ENCODE peak calls at places on chromosomes 16 and 17, in nine cellular contexts. P is A673, C is pancreas, D is GM12865, L is right lobe of liver, A is brain microvascular endothelial cell, N is neural crest cell, U is glutamatergic neuron, O is mammary epithelial cell. W is an unnamed sample.

GRCh38 chr17:59441459-59442096 is 110.1 kb downstream of the YPEL2 start:
- DNase-seq in U (no peak), L (no peak), C (no peak), D (no peak), O (no peak), A (no peak), N (no peak), P (no peak), W (no peak)

GRCh38 chr17:36501963-36502362 is 15.5 kb downstream of the ZNHIT3 start:
- DNase-seq in A (no peak), O (no peak), P (no peak), N (no peak), D (no peak), L (peak), U (no peak), C (no peak), W (no peak)

GRCh38 chr17:48678141-48678971 is 44.0 kb downstream of the PRAC1 start:
- DNase-seq in D (peak), P (peak), A (peak), O (peak), U (peak), N (peak), L (peak), C (peak), W (peak)

GRCh38 chr17:40179923-40180659 is 2.8 kb downstream of the RAPGEFL1 start:
- DNase-seq in P (peak), U (no peak), A (peak), C (no peak), N (no peak), L (no peak), O (peak), D (no peak), W (no peak)

GRCh38 chr17:7627250-7628121 is at the start of gene SAT2:
- DNase-seq in D (peak), O (peak), N (peak), L (peak), U (peak), C (peak), A (peak), P (peak), W (peak)

GRCh38 chr16:11224096-11224893 is 31.7 kb downstream of the SOCS1 start:
- DNase-seq in U (peak), N (no peak), O (no peak), P (no peak), L (peak), D (peak), C (no peak), A (no peak), W (peak)

GRCh38 chr17:417691-418420 is 65.2 kb upstream of the RPH3AL start:
- DNase-seq in A (no peak), D (no peak), U (no peak), C (no peak), N (no peak), O (no peak), L (no peak), P (no peak), W (no peak)

GRCh38 chr17:3800362-3801042 is 486 bp downstream of the ITGAE start:
- DNase-seq in N (no peak), U (no peak), A (no peak), L (no peak), O (no peak), C (no peak), D (no peak), P (no peak), W (no peak)

GRCh38 chr16:87583453-87584131 is 18.7 kb upstream of the JPH3 start:
- DNase-seq in L (no peak), D (no peak), A (peak), P (peak), C (no peak), N (no peak), O (no peak), U (no peak), W (no peak)

GRCh38 chr17:82804442-82805191 is 35.2 kb downstream of the ZNF750 start:
- DNase-seq in N (no peak), U (no peak), O (no peak), D (no peak), P (no peak), A (no peak), L (no peak), C (peak), W (no peak)

GRCh38 chr17:77535892-77536291 is 395.1 kb downstream of the SEC14L1 start:
- DNase-seq in P (peak), C (no peak), A (no peak), O (no peak), N (no peak), L (no peak), U (no peak), D (no peak), W (no peak)

GRCh38 chr16:81541314-81541713 is 96.7 kb downstream of the CMIP start:
- DNase-seq in A (no peak), U (no peak), D (no peak), P (no peak), O (no peak), C (no peak), N (no peak), L (no peak), W (no peak)

GRCh38 chr16:25065899-25066298 is 45.6 kb upstream of the LCMT1 start:
- DNase-seq in P (no peak), L (no peak), A (no peak), C (no peak), N (no peak), D (peak), O (no peak), U (no peak), W (peak)

GRCh38 chr16:29974291-29975133 is 844 bp downstream of the TAOK2 start:
- DNase-seq in N (no peak), O (no peak), C (no peak), P (no peak), D (peak), L (no peak), U (peak), A (no peak), W (no peak)

GRCh38 chr17:21295036-21295952 is 10.8 kb downstream of the MAP2K3 start:
- DNase-seq in D (no peak), C (peak), O (peak), L (no peak), N (no peak), A (no peak), P (no peak), U (peak), W (peak)

GRCh38 chr16:84144301-84144858 is 597 bp downstream of the HSDL1 start:
- DNase-seq in A (no peak), D (peak), U (peak), O (peak), P (peak), N (peak), L (peak), C (peak), W (peak)

GRCh38 chr17:78474631-78475146 is 96.2 kb downstream of the PGS1 start:
- DNase-seq in O (no peak), D (peak), N (no peak), C (no peak), P (no peak), A (no peak), L (no peak), U (no peak), W (peak)

GRCh38 chr17:607341-608060 is 107.1 kb downstream of the VPS53 start:
- DNase-seq in O (no peak), C (no peak), L (no peak), N (no peak), A (no peak), P (no peak), U (no peak), D (no peak), W (no peak)

GRCh38 chr16:51509336-51509735 is 358.3 kb upstream of the SALL1 start:
- DNase-seq in A (no peak), O (no peak), P (no peak), N (no peak), D (no peak), L (no peak), C (no peak), U (no peak), W (no peak)

GRCh38 chr17:63189082-63189481 is 223.0 kb downstream of the TANC2 start:
- DNase-seq in L (no peak), P (no peak), U (no peak), O (peak), N (no peak), A (no peak), D (no peak), C (no peak), W (no peak)

GRCh38 chr17:40411821-40412220 is 5.9 kb downstream of the TOP2A start:
- DNase-seq in O (no peak), N (no peak), D (no peak), C (no peak), U (no peak), L (no peak), A (no peak), P (no peak), W (no peak)

GRCh38 chr16:10579965-10580918 is at the start of gene EMP2:
- DNase-seq in P (peak), O (peak), C (peak), A (peak), U (peak), N (peak), L (peak), D (peak), W (peak)

GRCh38 chr16:78194948-78195347 is 95.5 kb downstream of the WWOX start:
- DNase-seq in L (no peak), U (no peak), C (no peak), O (no peak), P (no peak), N (no peak), A (no peak), D (no peak), W (no peak)

GRCh38 chr17:19648475-19649406 is at the start of gene ALDH3A2:
- DNase-seq in A (peak), O (peak), C (peak), U (peak), D (peak), L (peak), P (peak), N (peak), W (peak)

GRCh38 chr16:67652578-67653130 is 7.4 kb downstream of the ACD start:
- DNase-seq in A (no peak), C (no peak), P (peak), U (no peak), O (peak), L (peak), D (no peak), N (no peak), W (no peak)

GRCh38 chr16:4283939-4284338 is 11.1 kb upstream of the TFAP4 start:
- DNase-seq in N (no peak), C (no peak), L (no peak), U (no peak), O (peak), A (no peak), P (no peak), D (no peak), W (no peak)

GRCh38 chr16:30473231-30474061 is 904 bp downstream of the ITGAL start:
- DNase-seq in C (no peak), A (no peak), L (no peak), D (peak), N (no peak), O (no peak), U (no peak), P (no peak), W (peak)

GRCh38 chr17:83103200-83103937 is 24.0 kb downstream of the METRNL start:
- DNase-seq in N (no peak), P (peak), O (no peak), L (no peak), A (peak), U (no peak), C (no peak), D (no peak), W (no peak)

GRCh38 chr17:1067282-1067956 is 70.5 kb downstream of the TIMM22 start:
- DNase-seq in N (no peak), D (no peak), U (no peak), O (peak), A (no peak), L (no peak), C (no peak), P (no peak), W (no peak)

GRCh38 chr16:76668207-76668725 is 391.1 kb downstream of the CNTNAP4 start:
- DNase-seq in C (no peak), A (no peak), L (no peak), O (no peak), N (no peak), D (peak), U (peak), P (peak), W (no peak)

GRCh38 chr16:426115-426905 is 861 bp downstream of the RAB11FIP3 start:
- DNase-seq in U (peak), L (peak), A (no peak), O (peak), C (peak), P (peak), D (peak), N (no peak), W (no peak)

GRCh38 chr17:65278050-65278819 is 141.1 kb downstream of the RGS9 start:
- DNase-seq in C (peak), P (peak), U (peak), O (peak), A (peak), L (no peak), N (peak), D (peak), W (peak)

GRCh38 chr17:65763786-65764185 is 202.3 kb upstream of the AXIN2 start:
- DNase-seq in O (no peak), N (no peak), C (no peak), P (no peak), L (no peak), U (no peak), D (no peak), A (no peak), W (no peak)

DNA sequence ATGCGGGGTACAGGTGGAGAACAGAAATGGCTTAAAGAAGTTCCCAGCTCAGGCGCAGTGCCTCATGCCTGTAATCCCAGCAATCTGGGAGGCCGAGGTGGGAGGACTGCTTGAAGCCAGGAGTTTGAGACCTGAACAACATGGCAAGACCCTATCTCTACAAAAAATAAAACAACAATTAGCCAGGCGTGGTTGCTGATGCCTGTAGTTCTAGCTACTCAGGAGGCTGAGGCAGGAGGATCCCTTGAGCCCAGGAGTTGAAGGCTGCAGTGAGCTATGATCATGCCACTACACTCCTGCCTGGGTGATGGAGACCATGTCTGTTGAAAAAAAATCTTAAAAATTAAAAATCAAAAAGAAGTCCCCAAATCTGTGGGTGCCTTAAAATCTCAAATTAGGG is 228.3 kb upstream of the WSB1 start:
- DNase-seq in U (no peak), O (no peak), P (no peak), D (no peak), N (no peak), A (no peak), C (no peak), L (no peak), W (no peak)
- TF ChIP-seq CTCF in U (no peak), O (no peak), P (no peak), D (no peak), N (no peak), A (no peak), C (no peak), L (no peak), W (no peak)

DNA sequence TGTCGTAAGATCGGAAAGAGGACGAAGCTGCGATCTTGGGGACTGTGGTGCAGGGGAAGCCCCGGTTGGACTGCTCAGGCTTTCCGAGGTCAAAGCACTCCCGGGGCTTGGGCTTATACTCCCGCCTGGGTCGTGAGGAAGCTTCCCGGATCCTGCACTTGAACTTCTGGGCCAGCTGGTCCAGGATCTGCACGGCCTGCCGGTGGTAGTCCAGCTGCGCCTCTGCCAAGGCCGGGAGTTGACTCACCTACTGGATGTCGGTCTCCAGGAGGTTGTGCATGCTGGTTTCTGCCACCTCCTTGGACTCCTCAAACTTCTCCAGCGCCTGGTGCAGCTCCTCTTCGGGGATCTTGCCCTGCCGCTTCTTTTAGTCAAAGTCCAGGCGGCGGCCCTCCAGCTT is 99.2 kb downstream of the KPNA2 start:
- DNase-seq in A (no peak), L (no peak), N (no peak), O (no peak), D (no peak), C (no peak), P (no peak), U (no peak), W (no peak)
- TF ChIP-seq CTCF in A (no peak), L (no peak), N (no peak), O (no peak), D (no peak), C (no peak), P (no peak), U (no peak), W (no peak)

GRCh38 chr17:45320349-45320930 is 3.6 kb upstream of the MAP3K14 start:
- DNase-seq in D (no peak), A (peak), P (no peak), U (no peak), N (no peak), L (no peak), C (no peak), O (peak), W (no peak)

GRCh38 chr17:45322168-45322567 is 5.3 kb upstream of the MAP3K14 start:
- DNase-seq in L (no peak), C (no peak), P (no peak), A (no peak), N (no peak), O (no peak), D (no peak), U (no peak), W (no peak)

GRCh38 chr17:45318561-45319230 is 1.9 kb upstream of the MAP3K14 start:
- DNase-seq in O (peak), N (no peak), C (no peak), A (no peak), D (no peak), L (no peak), U (no peak), P (no peak), W (no peak)

GRCh38 chr17:45319239-45319703 is 2.5 kb upstream of the MAP3K14 start:
- DNase-seq in O (peak), P (no peak), C (no peak), L (no peak), N (no peak), A (peak), U (no peak), D (no peak), W (no peak)

GRCh38 chr17:45320931-45321461 is 4.2 kb upstream of the MAP3K14 start:
- DNase-seq in N (no peak), A (peak), U (no peak), C (no peak), O (peak), D (peak), L (no peak), P (peak), W (no peak)
- TF ChIP-seq CTCF in N (no peak), A (no peak), U (no peak), C (no peak), O (no peak), D (no peak), L (no peak), P (no peak), W (no peak)

DNA sequence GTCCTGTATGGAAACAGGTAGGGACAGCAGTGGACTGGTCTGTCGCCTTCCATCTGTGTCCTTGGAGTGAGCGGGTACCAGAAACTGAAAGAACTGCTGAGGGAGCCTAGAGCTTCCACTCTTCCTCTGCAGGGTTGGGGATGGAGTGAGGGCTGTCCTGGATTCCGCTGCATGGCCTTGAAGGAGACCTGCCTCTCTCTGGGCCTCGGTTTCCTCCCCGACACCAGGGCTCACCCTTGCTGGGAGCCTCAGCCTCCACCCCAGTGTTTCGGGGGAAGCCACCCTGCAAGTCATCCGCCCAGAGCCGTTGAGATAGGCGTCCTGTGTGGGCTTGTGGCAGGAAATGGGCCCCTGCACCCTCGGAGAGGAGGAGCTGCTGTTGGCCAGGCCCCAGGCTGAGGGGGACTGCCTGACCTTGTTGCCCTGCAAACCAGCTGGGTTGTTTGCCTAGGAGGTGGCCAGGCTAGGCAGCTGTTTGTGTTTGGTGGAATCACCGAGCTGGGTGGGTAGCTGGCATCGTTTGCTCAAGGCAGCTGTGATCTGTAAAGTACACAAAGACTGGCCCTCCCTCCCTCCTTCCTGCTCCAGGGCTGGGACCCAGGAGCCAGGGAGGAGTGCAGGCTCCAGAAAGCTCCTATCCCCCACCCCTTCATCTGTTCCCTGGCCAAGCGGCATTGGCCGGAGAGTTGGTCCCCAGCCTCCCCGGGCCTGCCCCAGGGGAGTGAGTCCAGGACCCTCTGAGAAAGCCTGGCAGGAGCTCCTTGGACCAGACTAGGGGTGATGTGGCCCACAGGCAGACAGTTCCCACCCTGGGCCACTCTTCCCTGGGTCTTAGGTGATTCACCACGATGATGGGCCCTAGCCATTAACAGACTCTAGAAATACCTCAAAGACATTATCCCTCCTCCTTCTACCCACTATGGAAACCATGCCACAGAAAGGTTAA is 1.3 kb downstream of the RAB37 start:
- DNase-seq in D (peak), C (no peak), P (no peak), U (no peak), N (no peak), O (no peak), A (no peak), L (no peak), W (peak)
- TF ChIP-seq CTCF in D (no peak), C (no peak), P (no peak), U (no peak), N (no peak), O (no peak), A (no peak), L (no peak), W (no peak)

DNA sequence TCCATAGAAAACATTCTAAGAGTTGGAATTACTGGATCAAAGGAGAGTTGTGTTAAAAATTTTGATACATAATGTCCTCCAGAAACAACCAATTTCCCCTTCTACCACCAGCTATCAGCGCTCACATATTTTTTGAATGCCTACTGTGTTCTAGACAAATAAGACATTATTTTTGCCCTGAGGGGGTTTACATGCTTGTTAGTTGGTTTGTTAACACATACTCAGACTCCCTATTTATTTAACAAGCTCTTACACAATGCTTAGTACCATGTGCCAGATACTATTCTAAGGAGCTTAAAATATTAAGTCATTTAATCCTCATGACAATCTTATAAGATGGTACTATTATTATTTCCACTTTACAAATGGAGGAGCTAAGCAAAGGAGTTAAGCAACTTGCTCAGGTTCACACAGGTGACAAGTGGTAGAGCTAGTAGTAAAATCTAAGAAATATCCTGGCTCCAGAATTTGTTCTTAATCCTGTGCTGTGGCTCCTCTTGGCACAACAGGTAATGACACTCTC is 194.2 kb downstream of the UTP18 start:
- DNase-seq in L (no peak), P (no peak), N (no peak), O (no peak), A (no peak), C (no peak), U (no peak), D (no peak), W (no peak)
- TF ChIP-seq CTCF in L (no peak), P (no peak), N (no peak), O (no peak), A (no peak), C (no peak), U (no peak), D (no peak), W (no peak)

GRCh38 chr16:8655184-8655717 is 19.2 kb upstream of the ABAT start:
- DNase-seq in L (no peak), P (peak), C (no peak), D (peak), A (peak), O (peak), U (peak), N (peak), W (peak)
- TF ChIP-seq CTCF in L (peak), P (peak), C (no peak), D (peak), A (peak), O (peak), U (peak), N (peak), W (peak)